ENCODE peak calls at places on chromosomes 5 and 9, in five cellular contexts. Z is stomach, J is choroid plexus epithelial cell, I is RCC 7860, K is LoVo. R is an unnamed sample.

GRCh38 chr9:108933231-108933630 is 693 bp downstream of the ELP1 start:
- DNase-seq in I (no peak), Z (no peak), J (peak; percentile 32), K (peak; percentile 7), R (no peak)

GRCh38 chr5:169577966-169578365 is 5.6 kb upstream of the SPDL1 start:
- DNase-seq in J (peak; percentile 34), Z (no peak), I (no peak), K (no peak), R (no peak)

GRCh38 chr5:154086641-154087040 is 47.9 kb downstream of the MFAP3 start:
- DNase-seq in I (no peak), J (peak; percentile 8), Z (no peak), K (no peak), R (no peak)

GRCh38 chr5:148290271-148291195 is 21.7 kb upstream of the SPINK7 start:
- DNase-seq in J (peak; percentile 53), K (peak; percentile 52), Z (no peak), I (no peak), R (no peak)

GRCh38 chr5:65066385-65066784 is 297.7 kb downstream of the CWC27 start:
- DNase-seq in J (no peak), I (no peak), Z (no peak), K (no peak), R (no peak)

GRCh38 chr9:88077071-88077617 is 61.1 kb downstream of the SPATA31C2 start:
- DNase-seq in Z (no peak), K (no peak), J (peak; percentile 49), I (no peak), R (no peak)

GRCh38 chr5:62509823-62510222 is 68.8 kb upstream of the LRRC70 start:
- DNase-seq in J (no peak), K (no peak), I (no peak), Z (no peak), R (no peak)

GRCh38 chr5:172801184-172801671 is 30.2 kb upstream of the DUSP1 start:
- DNase-seq in Z (no peak), K (peak; percentile 10), J (peak; percentile 94), I (peak; percentile 96), R (no peak)

GRCh38 chr9:115616666-115617239 is 498.8 kb upstream of the TNC start:
- DNase-seq in J (no peak), I (no peak), Z (no peak), K (no peak), R (no peak)

GRCh38 chr9:95715911-95716435 is 159.5 kb upstream of the ERCC6L2 start:
- DNase-seq in Z (no peak), K (no peak), I (no peak), J (no peak), R (no peak)

GRCh38 chr9:120692901-120693573 is 21.2 kb downstream of the MEGF9 start:
- DNase-seq in K (no peak), I (no peak), J (peak; percentile 75), Z (no peak), R (no peak)